ENCODE peak calls at places on chromosomes 13 and 19, in seven cellular contexts. G is endodermal cell; N is HCT116; S is GM23248; J is naive thymus-derived CD4-positive, alpha-beta T cell; Q is right atrium auricular region; H is PC-9. P is an unnamed sample. For H3K4me1, the result is how much of the 10 kb centered on the place peaks cover.

GRCh38 chr19:2056810-2057192 is 5.8 kb upstream of the MKNK2 start:
- DNase-seq in G (no peak), N (no peak), S (no peak), J (no peak), Q (no peak), H (no peak), P (no peak)

GRCh38 chr19:39970424-39970673 is 616 bp upstream of the PSMC4 start:
- DNase-seq in G (no peak), N (no peak), S (no peak), J (no peak), Q (no peak), H (no peak), P (no peak)

GRCh38 chr19:48695743-48696352 is at the start of gene FUT2:
- DNase-seq in G (peak), N (no peak), S (no peak), J (no peak), Q (no peak), H (peak), P (no peak)

GRCh38 chr19:13318190-13318589 is 168.0 kb downstream of the IER2 start:
- DNase-seq in G (no peak), N (no peak), S (no peak), J (no peak), Q (no peak), H (no peak), P (no peak)

GRCh38 chr13:43664700-43665191 is 122.0 kb downstream of the ENOX1 start:
- DNase-seq in G (peak), N (no peak), S (peak), J (no peak), Q (no peak), H (peak), P (no peak)

GRCh38 chr13:20696073-20696472 is 7.4 kb upstream of the IL17D start:
- DNase-seq in G (no peak), N (no peak), S (no peak), J (no peak), Q (no peak), H (no peak), P (no peak)

GRCh38 chr13:71605744-71606143 is 261.3 kb downstream of the DACH1 start:
- DNase-seq in G (no peak), N (no peak), S (no peak), J (no peak), Q (no peak), H (no peak), P (no peak)

GRCh38 chr13:95160112-95160906 is 140.9 kb downstream of the ABCC4 start:
- DNase-seq in G (no peak), N (no peak), S (peak), J (no peak), Q (no peak), H (no peak), P (no peak)

GRCh38 chr19:30079200-30079599 is 137.2 kb downstream of the URI1 start:
- DNase-seq in G (no peak), N (no peak), S (no peak), J (no peak), Q (no peak), H (no peak), P (no peak)

GRCh38 chr13:36981156-36981743 is 17.9 kb downstream of the ALG5 start:
- DNase-seq in G (no peak), N (no peak), S (peak), J (no peak), Q (no peak), H (no peak), P (no peak)

GRCh38 chr19:47848871-47849473 is 10.1 kb upstream of the TPRX2 start:
- DNase-seq in G (peak), N (peak), S (peak), J (no peak), Q (no peak), H (peak), P (peak)

GRCh38 chr19:15525291-15525690 is 17.0 kb downstream of the CYP4F22 start:
- DNase-seq in G (no peak), N (no peak), S (no peak), J (no peak), Q (no peak), H (no peak), P (no peak)

GRCh38 chr19:850221-850978 is 1.7 kb upstream of the ELANE start:
- DNase-seq in G (peak), N (no peak), S (peak), J (no peak), Q (peak), H (peak), P (peak)

GRCh38 chr19:53865918-53866696 is 1.6 kb upstream of the MYADM start:
- DNase-seq in G (peak), N (peak), S (peak), J (no peak), Q (peak), H (peak), P (peak)

GRCh38 chr13:56356690-56357089 is 784.0 kb upstream of the PRR20A start:
- DNase-seq in G (no peak), N (no peak), S (no peak), J (no peak), Q (no peak), H (no peak), P (no peak)

GRCh38 chr19:4693471-4694121 is 23.5 kb upstream of the MYDGF start:
- DNase-seq in G (no peak), N (no peak), S (no peak), J (no peak), Q (no peak), H (no peak), P (no peak)

GRCh38 chr13:87680298-87680697 is 9.1 kb downstream of the SLITRK5 start:
- DNase-seq in G (no peak), N (no peak), S (no peak), J (no peak), Q (no peak), H (peak), P (no peak)

GRCh38 chr13:39527961-39528720 is 74.9 kb downstream of the LHFPL6 start:
- DNase-seq in G (no peak), N (peak), S (peak), J (no peak), Q (peak), H (peak), P (no peak)

GRCh38 chr19:47070756-47071155 is 22.3 kb upstream of the TMEM160 start:
- DNase-seq in G (peak), N (no peak), S (no peak), J (no peak), Q (no peak), H (no peak), P (no peak)

GRCh38 chr13:42867232-42867631 is 85.8 kb downstream of the FAM216B start:
- DNase-seq in G (no peak), N (no peak), S (no peak), J (no peak), Q (no peak), H (no peak), P (no peak)

GRCh38 chr19:5170329-5170745 is 170.3 kb downstream of the PTPRS start:
- DNase-seq in G (peak), N (no peak), S (no peak), J (peak), Q (no peak), H (no peak), P (peak)

GRCh38 chr13:108044929-108045328 is 170.4 kb downstream of the LIG4 start:
- DNase-seq in G (no peak), N (no peak), S (no peak), J (no peak), Q (no peak), H (no peak), P (no peak)

GRCh38 chr19:14146789-14147216 is 10.4 kb upstream of the ASF1B start:
- DNase-seq in G (no peak), N (no peak), S (peak), J (no peak), Q (no peak), H (no peak), P (no peak)

GRCh38 chr13:95784891-95785290 is 108.0 kb downstream of the DNAJC3 start:
- DNase-seq in G (no peak), N (no peak), S (peak), J (no peak), Q (no peak), H (no peak), P (no peak)

GRCh38 chr19:31223805-31224534 is 125.3 kb downstream of the TSHZ3 start:
- DNase-seq in G (no peak), N (no peak), S (peak), J (no peak), Q (no peak), H (no peak), P (no peak)

GRCh38 chr13:109900723-109901122 is 114.3 kb upstream of the IRS2 start:
- DNase-seq in G (no peak), N (no peak), S (no peak), J (no peak), Q (no peak), H (no peak), P (no peak)

GRCh38 chr13:107466326-107466725 is 749.0 kb downstream of the LIG4 start:
- DNase-seq in G (peak), N (no peak), S (peak), J (no peak), Q (no peak), H (peak), P (no peak)

GRCh38 chr13:113919761-113920160 is 54.1 kb downstream of the C13orf46 start:
- DNase-seq in G (peak), N (no peak), S (no peak), J (no peak), Q (peak), H (no peak), P (no peak)

GRCh38 chr19:51084505-51084904 is 1.8 kb upstream of the KLK14 start:
- DNase-seq in G (no peak), N (no peak), S (no peak), J (no peak), Q (no peak), H (no peak), P (peak)

GRCh38 chr19:41089955-41090354 is 1.7 kb downstream of the CYP2A13 start:
- DNase-seq in G (peak), N (no peak), S (no peak), J (no peak), Q (no peak), H (no peak), P (no peak)

GRCh38 chr13:29441301-29441700 is 154.2 kb downstream of the SLC7A1 start:
- DNase-seq in G (no peak), N (no peak), S (no peak), J (no peak), Q (no peak), H (no peak), P (no peak)

GRCh38 chr13:79722885-79723445 is 242.0 kb downstream of the NDFIP2 start:
- DNase-seq in G (no peak), N (no peak), S (no peak), J (no peak), Q (no peak), H (no peak), P (no peak)

GRCh38 chr13:79406597-79406908 is 498 bp upstream of the RBM26 start:
- DNase-seq in G (no peak), N (no peak), S (no peak), J (no peak), Q (no peak), H (no peak), P (no peak)

GRCh38 chr19:31885280-31885853 is 460.0 kb upstream of the ZNF507 start:
- DNase-seq in G (no peak), N (no peak), S (no peak), J (no peak), Q (no peak), H (no peak), P (no peak)

GRCh38 chr13:81051873-81052272 is 710.9 kb upstream of the SPRY2 start:
- DNase-seq in G (no peak), N (no peak), S (no peak), J (no peak), Q (no peak), H (no peak), P (no peak)

GRCh38 chr19:18397242-18398202 is at the start of gene LRRC25:
- DNase-seq in G (peak), N (no peak), S (no peak), J (no peak), Q (no peak), H (no peak), P (peak)
- H3K4me1 ChIP-seq in G (under half), N (under half), S (under half), J (under half), Q (under half), H (under half), P (under half)

GRCh38 chr19:34135033-34135370 is 37.3 kb upstream of the LSM14A start:
- DNase-seq in G (no peak), N (no peak), S (no peak), J (no peak), Q (no peak), H (no peak), P (no peak)
- H3K4me3 ChIP-seq in G (peak), N (peak), S (peak), J (peak), Q (peak), H (peak), P (peak)

GRCh38 chr19:3457531-3458228 is 22.6 kb downstream of the SMIM24 start:
- DNase-seq in G (peak), N (no peak), S (no peak), J (no peak), Q (no peak), H (no peak), P (peak)

GRCh38 chr19:3455960-3456601 is 24.2 kb downstream of the SMIM24 start:
- DNase-seq in G (no peak), N (no peak), S (no peak), J (no peak), Q (no peak), H (no peak), P (no peak)

GRCh38 chr19:3455393-3455955 is 24.9 kb downstream of the SMIM24 start:
- DNase-seq in G (no peak), N (no peak), S (no peak), J (no peak), Q (no peak), H (no peak), P (no peak)

GRCh38 chr19:3458229-3458555 is 22.1 kb downstream of the SMIM24 start:
- DNase-seq in G (peak), N (no peak), S (peak), J (no peak), Q (no peak), H (no peak), P (peak)

DNA sequence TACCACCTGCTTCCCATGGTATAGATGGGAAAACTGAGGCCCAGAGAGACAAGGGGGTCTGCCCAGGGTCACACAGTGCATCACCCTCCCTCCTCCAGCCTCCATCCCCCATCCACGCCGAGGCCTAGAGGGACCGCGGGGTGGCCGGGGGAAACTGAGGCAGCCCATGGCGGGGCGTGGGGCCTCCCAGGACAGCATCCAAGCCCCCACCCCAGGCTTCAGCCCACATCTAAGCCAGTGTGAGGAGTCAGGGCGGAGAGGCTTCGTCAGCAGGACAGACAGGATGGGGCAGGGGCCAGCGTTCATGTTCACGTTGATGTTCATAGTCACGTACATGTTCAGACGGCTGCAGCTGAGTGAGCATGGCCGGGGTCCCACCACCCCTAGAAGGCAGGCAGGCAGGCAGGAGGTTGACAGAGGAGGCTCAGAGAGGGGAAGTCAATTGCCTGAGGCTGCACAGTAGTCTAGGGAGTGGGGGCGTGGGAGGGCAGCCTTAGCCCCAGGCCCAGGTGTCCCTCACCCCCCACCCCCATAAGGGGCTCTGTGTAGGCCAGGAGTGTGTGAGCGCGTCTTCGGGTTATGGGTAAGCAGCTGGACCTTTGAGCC is 23.3 kb downstream of the SMIM24 start:
- DNase-seq in G (peak), N (no peak), S (no peak), J (no peak), Q (no peak), H (no peak), P (peak)
- H3K27ac ChIP-seq in G (no peak), N (no peak), S (peak), J (no peak), Q (peak), H (no peak), P (peak)

GRCh38 chr13:40777957-40778235 is 6.9 kb upstream of the MRPS31 start:
- DNase-seq in G (no peak), N (no peak), S (no peak), J (no peak), Q (no peak), H (no peak), P (no peak)
- H3K4me1 ChIP-seq in G (under half), N (under half), S (under half), J (under half), Q (under half), H (under half), P (under half)

GRCh38 chr13:59304596-59304995 is 859.1 kb downstream of the DIAPH3 start:
- DNase-seq in G (no peak), N (no peak), S (no peak), J (no peak), Q (no peak), H (no peak), P (no peak)

GRCh38 chr13:59305896-59306295 is 857.8 kb downstream of the DIAPH3 start:
- DNase-seq in G (no peak), N (no peak), S (no peak), J (no peak), Q (no peak), H (no peak), P (no peak)

GRCh38 chr13:59300347-59301165 is 863.2 kb downstream of the DIAPH3 start:
- DNase-seq in G (no peak), N (no peak), S (no peak), J (no peak), Q (no peak), H (no peak), P (no peak)

GRCh38 chr13:59301166-59301551 is 862.6 kb downstream of the DIAPH3 start:
- DNase-seq in G (no peak), N (no peak), S (no peak), J (no peak), Q (no peak), H (no peak), P (no peak)

GRCh38 chr13:59303433-59303832 is 860.3 kb downstream of the DIAPH3 start:
- DNase-seq in G (no peak), N (no peak), S (no peak), J (no peak), Q (no peak), H (no peak), P (no peak)
- H3K4me3 ChIP-seq in G (no peak), N (no peak), S (no peak), J (no peak), Q (no peak), H (no peak), P (no peak)